ENCODE peak calls at places on chromosomes 5 and 9, in seven cellular contexts. One of them, this sample, is unnamed.

GRCh38 chr5:17079562-17079961 is 137.9 kb upstream of the BASP1 start:
- DNase-seq in CD8-positive, alpha-beta T cell: no peak
- DNase-seq in upper lobe of left lung: no peak
- DNase-seq in stomach: no peak
- DNase-seq in thyroid gland: no peak
- DNase-seq in ovary: no peak
- DNase-seq in GM23248: no peak
- DNase-seq in this sample: no peak

GRCh38 chr9:89577363-89577762 is 27.4 kb upstream of the GADD45G start:
- DNase-seq in CD8-positive, alpha-beta T cell: no peak
- DNase-seq in upper lobe of left lung: no peak
- DNase-seq in stomach: no peak
- DNase-seq in thyroid gland: no peak
- DNase-seq in ovary: no peak
- DNase-seq in GM23248: no peak
- DNase-seq in this sample: no peak

GRCh38 chr9:109119439-109120203 is at the start of gene TMEM245:
- DNase-seq in CD8-positive, alpha-beta T cell: peak
- DNase-seq in upper lobe of left lung: peak
- DNase-seq in stomach: peak
- DNase-seq in thyroid gland: peak
- DNase-seq in ovary: peak
- DNase-seq in GM23248: peak
- DNase-seq in this sample: peak

GRCh38 chr9:125043148-125043547 is 100.2 kb downstream of the SCAI start:
- DNase-seq in CD8-positive, alpha-beta T cell: no peak
- DNase-seq in upper lobe of left lung: no peak
- DNase-seq in stomach: no peak
- DNase-seq in thyroid gland: no peak
- DNase-seq in ovary: no peak
- DNase-seq in GM23248: no peak
- DNase-seq in this sample: no peak

GRCh38 chr5:54959673-54960418 is 25.5 kb downstream of the ESM1 start:
- DNase-seq in CD8-positive, alpha-beta T cell: no peak
- DNase-seq in upper lobe of left lung: no peak
- DNase-seq in stomach: peak
- DNase-seq in thyroid gland: no peak
- DNase-seq in ovary: no peak
- DNase-seq in GM23248: peak
- DNase-seq in this sample: no peak

GRCh38 chr9:26271495-26272122 is 593.4 kb upstream of the TUSC1 start:
- DNase-seq in CD8-positive, alpha-beta T cell: no peak
- DNase-seq in upper lobe of left lung: no peak
- DNase-seq in stomach: no peak
- DNase-seq in thyroid gland: no peak
- DNase-seq in ovary: no peak
- DNase-seq in GM23248: no peak
- DNase-seq in this sample: no peak

GRCh38 chr5:180093651-180094382 is 22.3 kb upstream of the RNF130 start:
- DNase-seq in CD8-positive, alpha-beta T cell: no peak
- DNase-seq in upper lobe of left lung: no peak
- DNase-seq in stomach: no peak
- DNase-seq in thyroid gland: no peak
- DNase-seq in ovary: no peak
- DNase-seq in GM23248: no peak
- DNase-seq in this sample: no peak

GRCh38 chr9:134597041-134597913 is 44.3 kb upstream of the COL5A1 start:
- DNase-seq in CD8-positive, alpha-beta T cell: peak
- DNase-seq in upper lobe of left lung: peak
- DNase-seq in stomach: no peak
- DNase-seq in thyroid gland: no peak
- DNase-seq in ovary: peak
- DNase-seq in GM23248: peak
- DNase-seq in this sample: no peak

GRCh38 chr9:1604942-1605560 is 410.1 kb upstream of the SMARCA2 start:
- DNase-seq in CD8-positive, alpha-beta T cell: no peak
- DNase-seq in upper lobe of left lung: no peak
- DNase-seq in stomach: no peak
- DNase-seq in thyroid gland: no peak
- DNase-seq in ovary: no peak
- DNase-seq in GM23248: peak
- DNase-seq in this sample: peak

GRCh38 chr9:128634111-128634510 is 22.5 kb downstream of the DYNC2I2 start:
- DNase-seq in CD8-positive, alpha-beta T cell: no peak
- DNase-seq in upper lobe of left lung: no peak
- DNase-seq in stomach: no peak
- DNase-seq in thyroid gland: no peak
- DNase-seq in ovary: no peak
- DNase-seq in GM23248: no peak
- DNase-seq in this sample: no peak

GRCh38 chr9:8366161-8366926 is 566.8 kb upstream of the DMAC1 start:
- DNase-seq in CD8-positive, alpha-beta T cell: no peak
- DNase-seq in upper lobe of left lung: no peak
- DNase-seq in stomach: no peak
- DNase-seq in thyroid gland: no peak
- DNase-seq in ovary: no peak
- DNase-seq in GM23248: no peak
- DNase-seq in this sample: no peak

GRCh38 chr5:55702612-55703345 is 9.3 kb downstream of the SLC38A9 start:
- DNase-seq in CD8-positive, alpha-beta T cell: no peak
- DNase-seq in upper lobe of left lung: no peak
- DNase-seq in stomach: no peak
- DNase-seq in thyroid gland: no peak
- DNase-seq in ovary: no peak
- DNase-seq in GM23248: no peak
- DNase-seq in this sample: no peak

GRCh38 chr9:106307670-106308069 is 555.3 kb upstream of the ZNF462 start:
- DNase-seq in CD8-positive, alpha-beta T cell: no peak
- DNase-seq in upper lobe of left lung: no peak
- DNase-seq in stomach: no peak
- DNase-seq in thyroid gland: no peak
- DNase-seq in ovary: no peak
- DNase-seq in GM23248: no peak
- DNase-seq in this sample: peak

GRCh38 chr5:85910335-85910734 is 707.4 kb upstream of the COX7C start:
- DNase-seq in CD8-positive, alpha-beta T cell: no peak
- DNase-seq in upper lobe of left lung: no peak
- DNase-seq in stomach: no peak
- DNase-seq in thyroid gland: no peak
- DNase-seq in ovary: no peak
- DNase-seq in GM23248: no peak
- DNase-seq in this sample: no peak

GRCh38 chr9:20650750-20651299 is 28.5 kb upstream of the MLLT3 start:
- DNase-seq in CD8-positive, alpha-beta T cell: no peak
- DNase-seq in upper lobe of left lung: no peak
- DNase-seq in stomach: no peak
- DNase-seq in thyroid gland: no peak
- DNase-seq in ovary: no peak
- DNase-seq in GM23248: no peak
- DNase-seq in this sample: no peak

GRCh38 chr5:54915466-54916027 is 69.8 kb downstream of the ESM1 start:
- DNase-seq in CD8-positive, alpha-beta T cell: no peak
- DNase-seq in upper lobe of left lung: no peak
- DNase-seq in stomach: peak
- DNase-seq in thyroid gland: no peak
- DNase-seq in ovary: no peak
- DNase-seq in GM23248: no peak
- DNase-seq in this sample: no peak

GRCh38 chr5:125412051-125412560 is 665.7 kb upstream of the ZNF608 start:
- DNase-seq in CD8-positive, alpha-beta T cell: no peak
- DNase-seq in upper lobe of left lung: no peak
- DNase-seq in stomach: no peak
- DNase-seq in thyroid gland: peak
- DNase-seq in ovary: no peak
- DNase-seq in GM23248: peak
- DNase-seq in this sample: peak

GRCh38 chr5:169299651-169300467 is 1.1 kb downstream of the SLIT3 start:
- DNase-seq in CD8-positive, alpha-beta T cell: no peak
- DNase-seq in upper lobe of left lung: no peak
- DNase-seq in stomach: no peak
- DNase-seq in thyroid gland: peak
- DNase-seq in ovary: peak
- DNase-seq in GM23248: peak
- DNase-seq in this sample: no peak

GRCh38 chr5:169300468-169301385 is at the start of gene SLIT3:
- DNase-seq in CD8-positive, alpha-beta T cell: no peak
- DNase-seq in upper lobe of left lung: peak
- DNase-seq in stomach: peak
- DNase-seq in thyroid gland: peak
- DNase-seq in ovary: peak
- DNase-seq in GM23248: peak
- DNase-seq in this sample: peak

GRCh38 chr5:169301386-169301930 is 519 bp upstream of the SLIT3 start:
- DNase-seq in CD8-positive, alpha-beta T cell: no peak
- DNase-seq in upper lobe of left lung: peak
- DNase-seq in stomach: no peak
- DNase-seq in thyroid gland: peak
- DNase-seq in ovary: no peak
- DNase-seq in GM23248: peak
- DNase-seq in this sample: no peak

GRCh38 chr5:169298193-169298592 is 2.7 kb downstream of the SLIT3 start:
- DNase-seq in CD8-positive, alpha-beta T cell: no peak
- DNase-seq in upper lobe of left lung: no peak
- DNase-seq in stomach: no peak
- DNase-seq in thyroid gland: no peak
- DNase-seq in ovary: no peak
- DNase-seq in GM23248: peak
- DNase-seq in this sample: no peak

GRCh38 chr5:169299146-169299545 is 1.8 kb downstream of the SLIT3 start:
- DNase-seq in CD8-positive, alpha-beta T cell: no peak
- DNase-seq in upper lobe of left lung: no peak
- DNase-seq in stomach: no peak
- DNase-seq in thyroid gland: no peak
- DNase-seq in ovary: no peak
- DNase-seq in GM23248: peak
- DNase-seq in this sample: no peak
- H3K27ac ChIP-seq in CD8-positive, alpha-beta T cell: no peak
- H3K27ac ChIP-seq in upper lobe of left lung: peak
- H3K27ac ChIP-seq in stomach: peak
- H3K27ac ChIP-seq in thyroid gland: peak
- H3K27ac ChIP-seq in ovary: peak
- H3K27ac ChIP-seq in GM23248: peak
- H3K27ac ChIP-seq in this sample: peak

DNA sequence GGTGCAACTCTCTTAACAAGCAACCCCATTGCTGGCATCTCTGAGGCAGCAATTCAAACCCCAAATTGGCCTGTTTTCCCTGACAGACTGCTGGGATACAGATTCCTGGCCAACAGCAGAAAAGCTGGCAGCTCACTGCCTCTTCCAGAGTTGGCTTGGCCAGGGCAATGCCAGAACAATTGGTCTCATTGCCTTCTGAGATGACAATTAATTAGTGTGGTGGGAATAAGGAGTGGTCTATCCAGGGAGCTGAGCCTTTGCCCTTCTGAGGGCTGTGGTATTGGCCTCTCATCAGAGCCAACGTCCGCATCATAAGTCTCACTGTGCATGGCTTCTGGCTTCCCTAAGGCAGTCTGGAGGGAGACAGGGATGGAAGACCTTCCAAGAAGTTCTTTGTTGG is 183.2 kb downstream of the GNAQ start:
- DNase-seq in CD8-positive, alpha-beta T cell: no peak
- DNase-seq in upper lobe of left lung: no peak
- DNase-seq in stomach: no peak
- DNase-seq in thyroid gland: no peak
- DNase-seq in ovary: no peak
- DNase-seq in GM23248: peak
- DNase-seq in this sample: no peak
- H3K27ac ChIP-seq in CD8-positive, alpha-beta T cell: no peak
- H3K27ac ChIP-seq in upper lobe of left lung: peak
- H3K27ac ChIP-seq in stomach: peak
- H3K27ac ChIP-seq in thyroid gland: peak
- H3K27ac ChIP-seq in ovary: no peak
- H3K27ac ChIP-seq in GM23248: peak
- H3K27ac ChIP-seq in this sample: no peak

GRCh38 chr9:94945191-94946144 is 219.0 kb downstream of the AOPEP start:
- DNase-seq in CD8-positive, alpha-beta T cell: no peak
- DNase-seq in upper lobe of left lung: peak
- DNase-seq in stomach: no peak
- DNase-seq in thyroid gland: no peak
- DNase-seq in ovary: peak
- DNase-seq in GM23248: peak
- DNase-seq in this sample: peak
- H3K27ac ChIP-seq in CD8-positive, alpha-beta T cell: no peak
- H3K27ac ChIP-seq in upper lobe of left lung: no peak
- H3K27ac ChIP-seq in stomach: peak
- H3K27ac ChIP-seq in thyroid gland: peak
- H3K27ac ChIP-seq in ovary: peak
- H3K27ac ChIP-seq in GM23248: peak
- H3K27ac ChIP-seq in this sample: peak

DNA sequence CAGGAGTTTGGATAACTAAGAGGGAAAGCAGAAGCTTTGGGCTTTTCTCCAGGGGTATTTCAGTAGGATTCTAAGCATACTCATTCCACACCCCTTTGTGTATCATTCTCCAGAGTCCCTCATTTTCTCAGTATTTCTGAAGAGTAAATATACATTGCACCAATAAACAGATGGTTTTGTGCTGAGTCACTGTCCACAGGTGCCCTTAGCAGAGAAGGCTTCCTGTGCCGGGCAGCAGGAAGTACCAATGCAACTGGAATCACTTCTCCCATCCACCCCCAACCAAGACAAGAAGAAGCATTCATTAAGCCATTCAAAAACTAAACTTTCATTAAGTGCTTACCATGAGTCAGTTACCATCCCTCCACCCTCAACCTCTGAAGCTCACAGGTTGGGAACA is 3.6 kb upstream of the CCNJL start:
- DNase-seq in CD8-positive, alpha-beta T cell: no peak
- DNase-seq in upper lobe of left lung: no peak
- DNase-seq in stomach: peak
- DNase-seq in thyroid gland: peak
- DNase-seq in ovary: no peak
- DNase-seq in GM23248: no peak
- DNase-seq in this sample: peak
- H3K27ac ChIP-seq in CD8-positive, alpha-beta T cell: no peak
- H3K27ac ChIP-seq in upper lobe of left lung: no peak
- H3K27ac ChIP-seq in stomach: peak
- H3K27ac ChIP-seq in thyroid gland: peak
- H3K27ac ChIP-seq in ovary: no peak
- H3K27ac ChIP-seq in GM23248: no peak
- H3K27ac ChIP-seq in this sample: no peak